ENCODE peak calls at places on chromosomes 4 and X, in nine cellular contexts. Q, I, H, M, E, U, L, G and K are unnamed samples.

GRCh38 chr4:98467627-98468072 is 190.8 kb downstream of the TSPAN5 start:
- DNase-seq in Q (peak; percentile 78), I (peak; percentile 97), H (peak; percentile 81), M (peak; percentile 25), E (peak; percentile 88), U (peak; percentile 63), L (peak; percentile 81), G (peak; percentile 26), K (peak; percentile 83)

GRCh38 chrX:150566734-150567182 is 1.7 kb upstream of the MTM1 start:
- DNase-seq in Q (no peak), I (no peak), H (no peak), M (no peak), E (no peak), U (no peak), L (no peak), G (no peak), K (peak; percentile 34)

GRCh38 chr4:123093247-123093646 is 170.8 kb upstream of the NUDT6 start:
- DNase-seq in Q (no peak), I (no peak), H (no peak), M (no peak), E (no peak), U (no peak), L (no peak), G (no peak), K (no peak)

GRCh38 chr4:113881256-113881655 is 98.2 kb downstream of the ARSJ start:
- DNase-seq in Q (peak; percentile 47), I (peak; percentile 51), H (no peak), M (no peak), E (no peak), U (no peak), L (no peak), G (no peak), K (no peak)

GRCh38 chr4:47312170-47312569 is 151.3 kb downstream of the COMMD8 start:
- DNase-seq in Q (no peak), I (no peak), H (no peak), M (no peak), E (no peak), U (no peak), L (no peak), G (no peak), K (no peak)

GRCh38 chrX:49291615-49292337 is 11.7 kb upstream of the GAGE10 start:
- DNase-seq in Q (peak; percentile 73), I (peak; percentile 58), H (peak; percentile 57), M (peak; percentile 19), E (peak; percentile 64), U (peak; percentile 67), L (peak; percentile 76), G (no peak), K (peak; percentile 38)

GRCh38 chr4:55175779-55176231 is 50.4 kb upstream of the KDR start:
- DNase-seq in Q (peak; percentile 69), I (peak; percentile 84), H (no peak), M (no peak), E (no peak), U (no peak), L (no peak), G (no peak), K (no peak)

GRCh38 chr4:72896515-72896914 is 173.0 kb downstream of the COX18 start:
- DNase-seq in Q (peak; percentile 90), I (peak; percentile 90), H (no peak), M (no peak), E (no peak), U (no peak), L (no peak), G (no peak), K (no peak)

GRCh38 chrX:100615015-100615414 is 21.6 kb downstream of the TSPAN6 start:
- DNase-seq in Q (peak; percentile 35), I (peak; percentile 70), H (peak; percentile 32), M (no peak), E (peak; percentile 59), U (no peak), L (no peak), G (no peak), K (peak; percentile 20)